ENCODE peak calls at places on chromosomes 4 and X, in six cellular contexts. J is CD8-positive, alpha-beta T cell; T is tibial artery; W is stomach; Y is suprapubic skin; F is right lobe of liver. N is an unnamed sample. For H3K4me1 and H3K36me3, the result is how much of the 10 kb centered on the place peaks cover.

GRCh38 chr4:91963489-91963888 is 340.3 kb upstream of the GRID2 start:
- DNase-seq in J (no peak), T (no peak), W (no peak), Y (no peak), F (no peak), N (no peak)

GRCh38 chrX:12153317-12153716 is 15.0 kb downstream of the FRMPD4 start:
- DNase-seq in J (no peak), T (no peak), W (no peak), Y (no peak), F (no peak), N (no peak)

GRCh38 chr4:54800831-54801530 is 143.2 kb downstream of the KIT start:
- DNase-seq in J (no peak), T (no peak), W (no peak), Y (no peak), F (no peak), N (no peak)

GRCh38 chr4:13537832-13538177 is 6.5 kb downstream of the NKX3-2 start:
- DNase-seq in J (no peak), T (no peak), W (no peak), Y (no peak), F (no peak), N (no peak)

GRCh38 chrX:73849054-73849453 is 286.1 kb downstream of the CHIC1 start:
- DNase-seq in J (no peak), T (no peak), W (no peak), Y (no peak), F (no peak), N (no peak)

GRCh38 chr4:166172619-166173018 is 299.6 kb downstream of the TLL1 start:
- DNase-seq in J (no peak), T (no peak), W (no peak), Y (no peak), F (no peak), N (no peak)

GRCh38 chrX:7614616-7615015 is 228.4 kb upstream of the VCX start:
- DNase-seq in J (no peak), T (no peak), W (no peak), Y (no peak), F (no peak), N (no peak)

GRCh38 chr4:107719211-107719926 is 665 bp downstream of the PAPSS1 start:
- DNase-seq in J (no peak), T (no peak), W (no peak), Y (no peak), F (no peak), N (peak)

GRCh38 chr4:186762361-186762760 is 38.7 kb upstream of the FAT1 start:
- DNase-seq in J (no peak), T (no peak), W (no peak), Y (no peak), F (no peak), N (no peak)

GRCh38 chr4:9898596-9899345 is 117.3 kb downstream of the DRD5 start:
- DNase-seq in J (no peak), T (no peak), W (peak), Y (no peak), F (no peak), N (no peak)

GRCh38 chrX:76454456-76454927 is 27.0 kb downstream of the MAGEE1 start:
- DNase-seq in J (no peak), T (no peak), W (no peak), Y (no peak), F (no peak), N (no peak)

GRCh38 chr4:52343595-52343994 is 292.5 kb downstream of the SPATA18 start:
- DNase-seq in J (no peak), T (no peak), W (no peak), Y (no peak), F (no peak), N (no peak)

GRCh38 chr4:11480683-11481082 is 52.0 kb upstream of the HS3ST1 start:
- DNase-seq in J (no peak), T (peak), W (no peak), Y (no peak), F (no peak), N (no peak)

GRCh38 chr4:158172558-158173258 is at the start of gene GASK1B:
- DNase-seq in J (no peak), T (peak), W (no peak), Y (no peak), F (no peak), N (peak)

GRCh38 chr4:56130609-56131150 is 181.9 kb downstream of the CEP135 start:
- DNase-seq in J (no peak), T (no peak), W (no peak), Y (no peak), F (no peak), N (no peak)

GRCh38 chr4:53376900-53377299 is 541 bp upstream of the FIP1L1 start:
- DNase-seq in J (no peak), T (no peak), W (no peak), Y (no peak), F (no peak), N (no peak)

GRCh38 chr4:129218897-129219296 is 122.9 kb downstream of the C4orf33 start:
- DNase-seq in J (no peak), T (no peak), W (no peak), Y (no peak), F (no peak), N (no peak)

GRCh38 chrX:50747471-50747900 is 66.5 kb downstream of the SHROOM4 start:
- DNase-seq in J (no peak), T (no peak), W (no peak), Y (no peak), F (no peak), N (no peak)

GRCh38 chr4:168631241-168632151 is 134.6 kb downstream of the PALLD start:
- DNase-seq in J (no peak), T (peak), W (peak), Y (peak), F (peak), N (peak)

GRCh38 chr4:53477038-53477565 is 99.7 kb downstream of the FIP1L1 start:
- DNase-seq in J (no peak), T (no peak), W (no peak), Y (no peak), F (no peak), N (no peak)

GRCh38 chr4:148044889-148045352 is 313.0 kb downstream of the ARHGAP10 start:
- DNase-seq in J (no peak), T (no peak), W (no peak), Y (no peak), F (no peak), N (no peak)

GRCh38 chr4:110058677-110059076 is 139.7 kb downstream of the ELOVL6 start:
- DNase-seq in J (no peak), T (no peak), W (no peak), Y (no peak), F (no peak), N (no peak)

GRCh38 chrX:74446876-74447275 is 25.6 kb downstream of the SLC16A2 start:
- DNase-seq in J (no peak), T (no peak), W (no peak), Y (no peak), F (no peak), N (no peak)

GRCh38 chrX:44731160-44731559 is 112.7 kb upstream of the DUSP21 start:
- DNase-seq in J (no peak), T (no peak), W (no peak), Y (no peak), F (no peak), N (no peak)

GRCh38 chr4:140423106-140423505 is 4.3 kb downstream of the CLGN start:
- DNase-seq in J (no peak), T (no peak), W (no peak), Y (no peak), F (no peak), N (no peak)

GRCh38 chr4:30720021-30720655 is at the start of gene PCDH7:
- DNase-seq in J (no peak), T (peak), W (peak), Y (no peak), F (no peak), N (peak)

GRCh38 chr4:3107271-3108185 is 33.0 kb downstream of the HTT start:
- DNase-seq in J (no peak), T (peak), W (no peak), Y (no peak), F (no peak), N (no peak)

GRCh38 chrX:119871245-119871598 is 311 bp downstream of the RNF113A start:
- DNase-seq in J (no peak), T (peak), W (no peak), Y (no peak), F (no peak), N (peak)

GRCh38 chr4:17567267-17567666 is 9.7 kb upstream of the LAP3 start:
- DNase-seq in J (no peak), T (no peak), W (no peak), Y (no peak), F (no peak), N (no peak)

GRCh38 chr4:24736066-24736465 is 59.3 kb upstream of the SOD3 start:
- DNase-seq in J (no peak), T (no peak), W (no peak), Y (no peak), F (no peak), N (no peak)

GRCh38 chrX:43707812-43708548 is 51.9 kb downstream of the MAOA start:
- DNase-seq in J (no peak), T (peak), W (peak), Y (no peak), F (no peak), N (no peak)

GRCh38 chr4:40990202-40990898 is 224.0 kb downstream of the APBB2 start:
- DNase-seq in J (no peak), T (no peak), W (no peak), Y (no peak), F (no peak), N (no peak)

GRCh38 chrX:129462707-129463106 is 60.6 kb downstream of the SMARCA1 start:
- DNase-seq in J (no peak), T (no peak), W (no peak), Y (no peak), F (no peak), N (no peak)

GRCh38 chr4:38670939-38671593 is 7.1 kb downstream of the KLF3 start:
- DNase-seq in J (no peak), T (no peak), W (peak), Y (no peak), F (no peak), N (no peak)

GRCh38 chr4:38668203-38668602 is 4.2 kb downstream of the KLF3 start:
- DNase-seq in J (no peak), T (no peak), W (no peak), Y (no peak), F (no peak), N (no peak)

GRCh38 chr4:38669233-38669632 is 5.2 kb downstream of the KLF3 start:
- DNase-seq in J (no peak), T (no peak), W (no peak), Y (no peak), F (no peak), N (no peak)

GRCh38 chr4:38671594-38671943 is 7.6 kb downstream of the KLF3 start:
- DNase-seq in J (no peak), T (no peak), W (no peak), Y (no peak), F (no peak), N (no peak)

GRCh38 chr4:38670061-38670894 is 6.3 kb downstream of the KLF3 start:
- DNase-seq in J (no peak), T (no peak), W (no peak), Y (no peak), F (no peak), N (no peak)
- H3K4me1 ChIP-seq in J (half or more), T (under half), W (half or more), Y (half or more), F (under half), N (half or more)

GRCh38 chrX:81120270-81120935 is 81.3 kb downstream of the HMGN5 start:
- DNase-seq in J (no peak), T (no peak), W (no peak), Y (no peak), F (no peak), N (no peak)

GRCh38 chrX:81120936-81121351 is 80.8 kb downstream of the HMGN5 start:
- DNase-seq in J (no peak), T (peak), W (peak), Y (no peak), F (no peak), N (peak)

GRCh38 chrX:81121513-81122363 is 80.0 kb downstream of the HMGN5 start:
- DNase-seq in J (peak), T (peak), W (peak), Y (peak), F (peak), N (peak)
- H3K27ac ChIP-seq in J (no peak), T (peak), W (peak), Y (peak), F (no peak), N (peak)

GRCh38 chr4:48526403-48526802 is 36.4 kb downstream of the ZAR1 start:
- DNase-seq in J (no peak), T (no peak), W (no peak), Y (no peak), F (no peak), N (no peak)
- H3K36me3 ChIP-seq in J (under half), T (half or more), W (half or more), Y (half or more), F (under half), N (under half)

GRCh38 chr4:185399466-185399865 is 2.8 kb downstream of the ANKRD37 start:
- DNase-seq in J (no peak), T (no peak), W (no peak), Y (no peak), F (no peak), N (no peak)

GRCh38 chr4:185396724-185397402 is at the start of gene ANKRD37:
- DNase-seq in J (no peak), T (peak), W (peak), Y (peak), F (peak), N (peak)

GRCh38 chr4:185395255-185395955 is at the start of gene LRP2BP:
- DNase-seq in J (no peak), T (no peak), W (no peak), Y (no peak), F (no peak), N (no peak)

GRCh38 chr4:185395956-185396723 is 416 bp upstream of the LRP2BP start:
- DNase-seq in J (peak), T (peak), W (peak), Y (peak), F (peak), N (peak)

GRCh38 chr4:185398618-185399017 is 2.0 kb downstream of the ANKRD37 start:
- DNase-seq in J (no peak), T (no peak), W (no peak), Y (no peak), F (no peak), N (no peak)
- H3K4me1 ChIP-seq in J (under half), T (under half), W (under half), Y (under half), F (under half), N (under half)

GRCh38 chr4:722851-723360 is 17.3 kb downstream of the PCGF3 start:
- DNase-seq in J (no peak), T (no peak), W (no peak), Y (no peak), F (no peak), N (no peak)
- H3K27ac ChIP-seq in J (no peak), T (no peak), W (no peak), Y (no peak), F (no peak), N (no peak)

GRCh38 chr4:113958766-113959540 is 20.5 kb downstream of the ARSJ start:
- DNase-seq in J (no peak), T (no peak), W (no peak), Y (no peak), F (no peak), N (no peak)
- H3K36me3 ChIP-seq in J (under half), T (under half), W (under half), Y (under half), F (under half), N (under half)

GRCh38 chr4:145485120-145485519 is 3.5 kb downstream of the SMAD1 start:
- DNase-seq in J (no peak), T (no peak), W (no peak), Y (no peak), F (no peak), N (no peak)
- H3K4me1 ChIP-seq in J (under half), T (under half), W (under half), Y (half or more), F (under half), N (under half)